ENCODE peak calls at places on chromosomes 1 and 21, in four cellular contexts. I, T, S and C are unnamed samples.

GRCh38 chr1:63859480-63860275 is 85.9 kb downstream of the ROR1 start:
- DNase-seq in S (no peak), I (no peak), T (no peak), C (no peak)

GRCh38 chr1:229148041-229148671 is 122.8 kb upstream of the RAB4A start:
- DNase-seq in T (no peak), I (no peak), S (no peak), C (peak)

GRCh38 chr21:26846036-26846931 is 1.1 kb upstream of the ADAMTS1 start:
- DNase-seq in I (peak), T (peak), S (peak), C (no peak)

GRCh38 chr1:179781962-179782361 is 38.9 kb downstream of the FAM163A start:
- DNase-seq in T (no peak), S (no peak), I (peak), C (no peak)

GRCh38 chr1:168163670-168164069 is 15.1 kb upstream of the TIPRL start:
- DNase-seq in S (no peak), I (no peak), T (no peak), C (no peak)

GRCh38 chr1:172041689-172042088 is 200.4 kb downstream of the DNM3 start:
- DNase-seq in S (peak), I (no peak), T (no peak), C (no peak)

GRCh38 chr21:45892156-45892919 is 89.2 kb upstream of the COL6A1 start:
- DNase-seq in T (peak), S (no peak), I (no peak), C (no peak)

GRCh38 chr1:153791856-153792253 is 16.6 kb downstream of the SLC27A3 start:
- DNase-seq in T (peak), S (peak), I (no peak), C (no peak)

GRCh38 chr1:230868736-230869385 is 540 bp upstream of the C1orf198 start:
- DNase-seq in I (peak), T (peak), S (peak), C (no peak)

GRCh38 chr1:65059930-65060538 is 88.0 kb upstream of the AK4 start:
- DNase-seq in I (no peak), T (no peak), S (peak), C (no peak)

GRCh38 chr1:47948126-47948525 is 49.1 kb downstream of the TRABD2B start:
- DNase-seq in S (no peak), T (no peak), I (no peak), C (no peak)

GRCh38 chr1:229452956-229453801 is 19.3 kb upstream of the ACTA1 start:
- DNase-seq in T (no peak), I (no peak), S (peak), C (no peak)

GRCh38 chr1:62689524-62689923 is 1.3 kb upstream of the DOCK7 start:
- DNase-seq in I (no peak), T (no peak), S (peak), C (no peak)

GRCh38 chr1:93033029-93033428 is 46.1 kb upstream of the MTF2 start:
- DNase-seq in S (no peak), I (no peak), T (no peak), C (no peak)

GRCh38 chr1:215405211-215405610 is 161.9 kb upstream of the KCTD3 start:
- DNase-seq in I (no peak), S (peak), T (no peak), C (no peak)

GRCh38 chr1:6292134-6292533 is 31.2 kb upstream of the GPR153 start:
- DNase-seq in I (no peak), T (no peak), S (no peak), C (no peak)

GRCh38 chr1:241488739-241489138 is 30.8 kb downstream of the FH start:
- DNase-seq in T (no peak), S (no peak), I (no peak), C (no peak)
- TF ChIP-seq CTCF in T (no peak), S (no peak), I (no peak), C (no peak)

DNA sequence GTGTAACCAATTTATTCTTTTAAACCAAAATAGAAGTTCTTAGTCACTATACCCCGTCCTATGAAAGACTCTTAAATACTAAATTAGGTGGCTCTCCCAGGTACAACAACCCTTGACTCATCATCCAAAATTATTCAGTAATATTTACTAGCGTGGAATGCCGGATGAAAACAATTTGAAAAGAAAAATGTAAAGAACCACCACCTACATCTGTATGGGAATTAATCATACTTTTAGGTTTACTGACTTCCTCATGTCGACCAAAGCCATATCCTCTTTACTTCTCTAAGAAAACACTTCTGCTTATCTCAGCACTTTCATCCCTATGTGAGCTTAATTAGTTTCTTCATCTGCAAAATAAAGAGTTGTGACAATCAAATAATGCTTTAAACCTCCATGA is 139.6 kb downstream of the AKT3 start:
- DNase-seq in T (no peak), I (no peak), S (no peak), C (no peak)
- TF ChIP-seq CTCF in T (no peak), I (no peak), S (no peak), C (no peak)

DNA sequence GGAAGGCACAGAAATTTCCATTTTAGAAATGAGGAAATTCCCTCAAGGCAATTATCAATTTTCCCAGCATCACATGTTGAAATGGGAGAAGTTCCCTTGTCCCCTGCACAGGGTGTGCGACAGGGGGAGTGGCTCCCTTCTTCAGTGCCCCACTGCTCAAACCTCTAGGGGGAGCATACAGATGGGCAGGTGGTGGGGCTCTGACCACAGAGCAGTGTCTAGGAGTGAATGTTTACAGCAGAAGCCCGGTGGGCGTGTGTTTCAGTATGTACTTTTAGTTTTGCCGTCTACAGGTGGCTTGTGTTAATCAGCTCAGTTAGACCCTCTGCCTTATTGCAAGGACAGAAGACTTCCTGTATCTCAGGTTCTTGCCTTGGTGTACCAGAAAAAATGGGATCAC is 493.7 kb upstream of the PLXNA2 start:
- DNase-seq in T (no peak), S (no peak), I (no peak), C (no peak)
- TF ChIP-seq CTCF in T (no peak), S (no peak), I (no peak), C (no peak)

GRCh38 chr1:212315907-212316306 is 30.7 kb downstream of the PPP2R5A start:
- DNase-seq in T (no peak), S (peak), I (no peak), C (no peak)
- TF ChIP-seq CTCF in T (peak), S (peak), I (no peak), C (no peak)

GRCh38 chr21:25607151-25607811 is at the start of gene MRPL39:
- DNase-seq in S (peak), I (peak), T (peak), C (peak)

GRCh38 chr21:25607812-25608737 is 794 bp upstream of the MRPL39 start:
- DNase-seq in I (peak), S (peak), T (peak), C (peak)
- TF ChIP-seq CTCF in I (peak), S (peak), T (peak), C (peak)